ENCODE peak calls at places on chromosomes 5 and 9, in seven cellular contexts. V is smooth muscle cell of the brain vasculature, I is amniotic epithelial cell, O is COLO829, B is Kasumi-1, L is NCI-H1105, A is iPS-NIHi11. R is an unnamed sample.

GRCh38 chr9:136648746-136649145 is 14.0 kb upstream of the EGFL7 start:
- DNase-seq in V (no peak), I (no peak), O (no peak), B (peak), L (no peak), A (no peak), R (no peak)

GRCh38 chr9:112747094-112747493 is 3.5 kb upstream of the SNX30 start:
- DNase-seq in V (no peak), I (no peak), O (peak), B (no peak), L (no peak), A (no peak), R (no peak)

GRCh38 chr5:72612810-72613209 is 105.6 kb upstream of the ZNF366 start:
- DNase-seq in V (no peak), I (peak), O (no peak), B (no peak), L (no peak), A (no peak), R (no peak)

GRCh38 chr5:72167790-72168189 is 60.5 kb downstream of the MAP1B start:
- DNase-seq in V (no peak), I (peak), O (no peak), B (no peak), L (no peak), A (no peak), R (no peak)

GRCh38 chr5:128216860-128217531 is 133.4 kb downstream of the SLC12A2 start:
- DNase-seq in V (peak), I (peak), O (no peak), B (no peak), L (no peak), A (no peak), R (no peak)

GRCh38 chr5:88824892-88825781 is 57.8 kb downstream of the MEF2C start:
- DNase-seq in V (no peak), I (peak), O (no peak), B (peak), L (no peak), A (no peak), R (no peak)

GRCh38 chr9:133374612-133375115 is 1.2 kb downstream of the SURF4 start:
- DNase-seq in V (no peak), I (peak), O (no peak), B (peak), L (no peak), A (no peak), R (no peak)

GRCh38 chr5:73204302-73204701 is 31.3 kb downstream of the TMEM174 start:
- DNase-seq in V (no peak), I (no peak), O (no peak), B (no peak), L (peak), A (no peak), R (peak)

GRCh38 chr9:86246752-86247161 is 12.7 kb downstream of the C9orf153 start:
- DNase-seq in V (peak), I (no peak), O (peak), B (no peak), L (no peak), A (peak), R (no peak)

GRCh38 chr9:89455356-89455824 is 42.5 kb downstream of the SEMA4D start:
- DNase-seq in V (no peak), I (no peak), O (no peak), B (peak), L (no peak), A (no peak), R (no peak)

GRCh38 chr5:78016831-78017529 is 240.8 kb upstream of the TBCA start:
- DNase-seq in V (no peak), I (no peak), O (no peak), B (no peak), L (peak), A (peak), R (peak)

GRCh38 chr9:100213730-100214477 is 114.9 kb downstream of the INVS start:
- DNase-seq in V (no peak), I (peak), O (no peak), B (no peak), L (no peak), A (no peak), R (no peak)

GRCh38 chr5:53922508-53923498 is 362.4 kb downstream of the NDUFS4 start:
- DNase-seq in V (no peak), I (no peak), O (no peak), B (no peak), L (no peak), A (no peak), R (no peak)

GRCh38 chr5:74766348-74766886 is 500 bp downstream of the GFM2 start:
- DNase-seq in V (peak), I (peak), O (peak), B (peak), L (peak), A (peak), R (no peak)

GRCh38 chr5:133247881-133248642 is 196.2 kb downstream of the HSPA4 start:
- DNase-seq in V (no peak), I (peak), O (peak), B (no peak), L (no peak), A (peak), R (no peak)

GRCh38 chr9:123063172-123063508 is 29.7 kb downstream of the GPR21 start:
- DNase-seq in V (no peak), I (peak), O (no peak), B (no peak), L (no peak), A (no peak), R (no peak)

GRCh38 chr5:135212361-135213033 is 178.5 kb upstream of the PITX1 start:
- DNase-seq in V (no peak), I (no peak), O (no peak), B (peak), L (no peak), A (no peak), R (no peak)

GRCh38 chr5:5951953-5952352 is 426.4 kb downstream of the MED10 start:
- DNase-seq in V (no peak), I (no peak), O (no peak), B (no peak), L (no peak), A (no peak), R (no peak)

GRCh38 chr9:133460405-133461175 is 812 bp downstream of the CACFD1 start:
- DNase-seq in V (no peak), I (peak), O (peak), B (no peak), L (peak), A (peak), R (peak)

GRCh38 chr9:19379697-19380046 is 364 bp downstream of the RPS6 start:
- DNase-seq in V (no peak), I (peak), O (no peak), B (no peak), L (no peak), A (peak), R (no peak)

GRCh38 chr5:32165597-32165996 is 8.5 kb downstream of the GOLPH3 start:
- DNase-seq in V (no peak), I (peak), O (no peak), B (no peak), L (no peak), A (no peak), R (no peak)

GRCh38 chr5:131277415-131277814 is 13.6 kb downstream of the CDC42SE2 start:
- DNase-seq in V (no peak), I (no peak), O (no peak), B (no peak), L (no peak), A (no peak), R (no peak)

GRCh38 chr9:37220971-37221370 is 100.6 kb downstream of the ZCCHC7 start:
- DNase-seq in V (no peak), I (peak), O (no peak), B (no peak), L (no peak), A (no peak), R (no peak)

GRCh38 chr5:109654455-109654854 is 35.3 kb upstream of the MAN2A1 start:
- DNase-seq in V (no peak), I (no peak), O (no peak), B (no peak), L (no peak), A (no peak), R (no peak)

GRCh38 chr5:127898551-127899213 is 184.9 kb upstream of the SLC12A2 start:
- DNase-seq in V (no peak), I (peak), O (no peak), B (no peak), L (no peak), A (no peak), R (no peak)

GRCh38 chr9:101398930-101399640 is 434 bp downstream of the ZNF189 start:
- DNase-seq in V (no peak), I (no peak), O (no peak), B (no peak), L (peak), A (no peak), R (no peak)

GRCh38 chr9:89606567-89607311 is 1.9 kb downstream of the GADD45G start:
- DNase-seq in V (no peak), I (peak), O (peak), B (peak), L (no peak), A (peak), R (peak)

GRCh38 chr9:8733096-8733954 is 933.7 kb upstream of the DMAC1 start:
- DNase-seq in V (peak), I (no peak), O (peak), B (no peak), L (peak), A (peak), R (peak)